ENCODE peak calls at places on chromosomes 16 and 17, in five cellular contexts. Y, G, T, X and Q are unnamed samples.

GRCh38 chr17:65446043-65446442 is 115.4 kb downstream of the AXIN2 start:
- DNase-seq in X (no peak), G (no peak), Y (no peak), T (no peak), Q (no peak)

GRCh38 chr17:1792495-1793446 is 30.9 kb downstream of the SERPINF1 start:
- DNase-seq in X (no peak), Y (no peak), G (no peak), T (no peak), Q (no peak)

GRCh38 chr16:16021020-16021419 is 71.6 kb downstream of the ABCC1 start:
- DNase-seq in T (no peak), Y (no peak), X (no peak), G (no peak), Q (no peak)

GRCh38 chr17:9643611-9644010 is 1.7 kb upstream of the USP43 start:
- DNase-seq in Y (no peak), X (no peak), T (no peak), G (no peak), Q (no peak)

GRCh38 chr17:46917516-46917915 is 5.4 kb upstream of the GOSR2 start:
- DNase-seq in Y (no peak), G (no peak), X (no peak), T (no peak), Q (no peak)

GRCh38 chr17:77125432-77125901 is 15.3 kb upstream of the SEC14L1 start:
- DNase-seq in T (no peak), Y (no peak), G (no peak), X (no peak), Q (no peak)

GRCh38 chr17:77449908-77450741 is 309.4 kb downstream of the SEC14L1 start:
- DNase-seq in X (peak; percentile 94), T (no peak), Y (peak; percentile 85), G (peak; percentile 90), Q (no peak)

GRCh38 chr17:79220201-79220714 is 145.6 kb downstream of the ENGASE start:
- DNase-seq in Y (no peak), T (no peak), X (no peak), G (no peak), Q (no peak)

GRCh38 chr17:57257911-57258885 is 1.9 kb downstream of the MSI2 start:
- DNase-seq in G (no peak), X (no peak), Y (no peak), T (no peak), Q (no peak)

GRCh38 chr17:72416905-72417304 is 296.1 kb downstream of the SOX9 start:
- DNase-seq in Y (no peak), T (no peak), X (no peak), G (no peak), Q (no peak)

GRCh38 chr17:28317965-28318758 is 838 bp upstream of the TMEM97 start:
- DNase-seq in G (no peak), T (no peak), Y (no peak), X (no peak), Q (no peak)

GRCh38 chr16:68665501-68665900 is 20.4 kb downstream of the CDH3 start:
- DNase-seq in Y (no peak), T (no peak), G (no peak), X (no peak), Q (no peak)

GRCh38 chr17:9121186-9121820 is 100.0 kb downstream of the NTN1 start:
- DNase-seq in X (no peak), G (no peak), Y (peak; percentile 49), T (no peak), Q (no peak)

DNA sequence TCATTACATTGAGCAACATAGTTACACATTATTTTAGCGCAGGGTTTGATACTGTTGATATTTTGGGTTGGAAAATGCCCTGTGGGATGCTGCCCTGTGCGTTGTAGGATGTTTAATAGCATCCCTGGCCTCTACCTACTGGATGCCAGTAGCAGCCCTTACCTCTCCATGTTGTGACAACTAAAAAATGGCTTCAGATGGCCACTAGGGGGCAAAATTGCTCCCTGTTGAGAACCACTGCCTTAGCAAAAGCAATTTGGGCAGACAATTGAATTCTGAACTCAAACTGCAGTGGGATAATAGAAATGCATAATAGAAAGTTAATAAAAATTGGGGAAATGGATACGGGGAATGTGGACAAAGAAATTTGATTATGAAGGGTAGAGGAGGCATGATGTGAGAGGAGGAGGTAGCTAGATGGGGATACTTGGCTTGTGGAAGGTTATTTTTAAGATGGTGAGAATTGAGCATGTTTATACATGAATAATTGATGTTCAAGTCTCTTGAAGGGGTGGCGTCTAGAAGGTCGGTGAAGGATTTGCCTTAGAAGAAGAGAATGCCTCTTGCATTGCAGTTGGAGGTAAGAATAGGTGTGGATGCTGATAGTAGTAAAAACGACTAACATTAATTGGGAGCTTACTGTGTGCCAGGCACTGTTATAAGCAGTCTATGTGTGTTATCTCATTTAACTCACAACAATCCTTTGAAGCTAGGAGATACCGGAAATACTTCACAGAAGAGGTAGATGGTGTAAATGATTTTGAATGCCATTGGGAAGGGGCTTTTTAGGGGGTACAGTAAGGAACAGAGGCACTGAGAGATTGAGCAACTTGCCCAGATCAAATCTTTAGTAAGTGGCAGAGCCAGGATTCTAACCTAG is 19.0 kb downstream of the HEATR9 start:
- DNase-seq in G (no peak), Y (no peak), X (no peak), T (peak; percentile 31), Q (peak; percentile 61)
- TF ChIP-seq CTCF in G (peak; percentile 78), Y (peak; percentile 58), X (no peak), T (peak; percentile 12), Q (peak; percentile 92)

GRCh38 chr16:2036200-2036966 is 9.7 kb downstream of the NHERF2 start:
- DNase-seq in Y (no peak), X (no peak), G (no peak), T (no peak), Q (no peak)

GRCh38 chr16:2037631-2038358 is 9.8 kb downstream of the NTHL1 start:
- DNase-seq in T (no peak), X (peak; percentile 53), G (no peak), Y (no peak), Q (no peak)

GRCh38 chr16:2038359-2039285 is 9.0 kb downstream of the NTHL1 start:
- DNase-seq in Y (no peak), G (no peak), X (peak; percentile 86), T (no peak), Q (no peak)

GRCh38 chr16:2035431-2036199 is 8.9 kb downstream of the NHERF2 start:
- DNase-seq in T (no peak), X (peak; percentile 85), Y (peak; percentile 90), G (peak; percentile 69), Q (peak; percentile 10)

DNA sequence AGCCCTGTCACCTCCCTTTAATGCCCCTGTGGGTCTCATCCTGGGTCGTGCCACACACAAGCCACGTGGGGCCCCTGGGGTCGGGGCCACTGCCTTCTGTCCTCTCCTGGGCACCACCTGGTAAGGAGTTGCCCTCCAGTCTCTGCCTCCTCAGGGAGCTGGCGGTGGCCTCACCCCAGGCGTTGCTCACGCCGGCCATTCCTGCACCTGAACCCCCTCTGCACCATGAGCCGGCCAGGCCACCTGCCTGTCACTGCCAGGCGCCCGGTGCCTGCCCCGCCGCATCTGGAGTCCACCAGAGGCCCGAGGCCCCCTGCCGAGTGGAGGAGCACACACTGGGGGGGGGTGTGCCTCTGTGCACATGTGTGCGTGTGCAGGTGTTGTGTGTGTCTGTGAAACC is 10.4 kb downstream of the NHERF2 start:
- DNase-seq in X (no peak), T (no peak), G (no peak), Y (no peak), Q (no peak)
- H3K27ac ChIP-seq in X (peak overlapping the region; percentile 92), T (no peak overlapping the region), G (peak overlapping the region; percentile 94), Y (peak overlapping the region; percentile 96), Q (no peak overlapping the region)

GRCh38 chr17:10798910-10799309 is 5.0 kb downstream of the TMEM238L start:
- DNase-seq in G (no peak), X (no peak), T (no peak), Y (no peak), Q (no peak)
- H3K36me3 ChIP-seq in G (no peaks in the 10 kb centered on the region), X (no peaks in the 10 kb centered on the region), T (no peaks in the 10 kb centered on the region), Y (no peaks in the 10 kb centered on the region), Q (no peaks in the 10 kb centered on the region)

GRCh38 chr17:55965051-55965450 is 188.2 kb upstream of the ANKFN1 start:
- DNase-seq in Y (no peak), G (no peak), X (no peak), T (no peak), Q (no peak)
- TF ChIP-seq CTCF in Y (no peak), G (no peak), X (no peak), T (no peak), Q (no peak)

GRCh38 chr17:64183815-64184397 is 54.0 kb upstream of the ERN1 start:
- DNase-seq in G (no peak), Y (no peak), X (no peak), T (no peak), Q (no peak)
- H3K27ac ChIP-seq in G (no peak overlapping the region), Y (no peak overlapping the region), X (no peak overlapping the region), T (no peak overlapping the region), Q (no peak overlapping the region)

DNA sequence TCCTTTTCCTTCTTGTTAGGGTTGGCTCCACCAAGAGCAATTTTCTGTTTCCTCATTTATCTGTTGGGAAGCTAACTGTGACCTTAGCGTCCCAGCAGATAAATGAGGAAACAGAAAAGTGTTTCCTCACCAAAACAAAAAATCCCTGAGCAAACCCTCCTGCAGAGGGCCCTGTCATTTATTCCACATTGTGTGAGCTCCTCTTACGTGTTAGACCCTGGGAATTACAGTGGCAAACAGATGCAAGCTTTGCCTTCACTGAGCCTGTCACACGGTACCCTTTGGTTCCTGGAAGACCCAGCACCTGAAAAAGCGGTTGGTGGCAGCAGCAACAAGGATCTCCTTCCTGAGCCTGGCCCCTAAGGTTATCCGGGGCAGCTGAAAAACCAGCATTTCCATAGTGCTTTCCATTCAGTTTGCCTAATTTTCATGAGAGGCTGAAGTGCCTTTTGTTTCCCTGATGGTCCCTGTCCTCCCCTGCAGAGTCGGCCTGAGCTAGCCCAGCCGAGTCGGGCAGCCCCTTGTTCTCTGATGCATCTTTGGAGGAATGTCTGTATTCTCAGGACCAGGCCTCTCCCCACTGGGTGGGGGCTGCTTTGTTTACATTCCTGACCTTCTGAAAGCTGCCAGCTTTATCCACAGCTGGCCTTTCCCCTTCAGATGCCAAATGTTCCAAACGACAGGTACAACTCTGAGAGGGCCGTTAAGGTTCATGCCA is 34.7 kb downstream of the YPEL2 start:
- DNase-seq in Y (peak; percentile 64), T (peak; percentile 79), X (no peak), G (no peak), Q (no peak)
- H3K36me3 ChIP-seq in Y (no peaks in the 10 kb centered on the region), T (no peaks in the 10 kb centered on the region), X (no peaks in the 10 kb centered on the region), G (no peaks in the 10 kb centered on the region), Q (no peaks in the 10 kb centered on the region)

GRCh38 chr17:74453665-74454196 is 12.7 kb upstream of the CD300A start:
- DNase-seq in T (no peak), G (peak; percentile 95), Y (peak; percentile 97), X (no peak), Q (no peak)
- TF ChIP-seq CTCF in T (no peak), G (peak; percentile 9), Y (no peak), X (peak; percentile 8), Q (peak; percentile 25)